ENCODE peak calls at places on chromosomes 16 and 17, in eight cellular contexts. I is HEK293T; M is stimulated activated CD4-positive, alpha-beta T cell treated with anti-CD3 and anti-CD28 coated beads, Interleukin-12 subunit alpha, Interleukin-12 subunit beta, amount 100 ng/mL, for 4 hours; G is epithelial cell of prostate; N is NCI-H2171; Q is dorsolateral prefrontal cortex; F is left colon; Z is fibroblast of the aortic adventitia. V is an unnamed sample.

GRCh38 chr16:73878616-73879015 is 418.0 kb upstream of the PSMD7 start:
- DNase-seq in I (peak), M (no peak), G (peak), N (peak), Q (no peak), F (no peak), Z (peak), V (peak)

GRCh38 chr17:61770752-61771533 is 92.4 kb downstream of the BRIP1 start:
- DNase-seq in I (no peak), M (no peak), G (no peak), N (no peak), Q (no peak), F (no peak), Z (peak), V (no peak)

GRCh38 chr16:83789642-83790401 is 18.0 kb upstream of the HSBP1 start:
- DNase-seq in I (no peak), M (no peak), G (no peak), N (no peak), Q (no peak), F (no peak), Z (no peak), V (no peak)

GRCh38 chr16:85389679-85390470 is 223.2 kb upstream of the GSE1 start:
- DNase-seq in I (no peak), M (no peak), G (no peak), N (no peak), Q (no peak), F (peak), Z (no peak), V (no peak)

GRCh38 chr16:57694556-57695377 is at the start of gene DRC7:
- DNase-seq in I (peak), M (no peak), G (no peak), N (peak), Q (peak), F (peak), Z (peak), V (peak)

GRCh38 chr16:28264656-28265055 is 27.7 kb upstream of the SBK1 start:
- DNase-seq in I (no peak), M (no peak), G (no peak), N (no peak), Q (peak), F (peak), Z (no peak), V (no peak)

GRCh38 chr17:74271902-74272563 is 2.0 kb upstream of the DNAI2 start:
- DNase-seq in I (no peak), M (no peak), G (no peak), N (no peak), Q (peak), F (no peak), Z (peak), V (no peak)

GRCh38 chr17:49369089-49369488 is 7.0 kb upstream of the ZNF652 start:
- DNase-seq in I (no peak), M (no peak), G (no peak), N (no peak), Q (no peak), F (no peak), Z (no peak), V (no peak)

GRCh38 chr17:66724581-66725341 is 110.2 kb upstream of the CACNG5 start:
- DNase-seq in I (no peak), M (no peak), G (no peak), N (no peak), Q (no peak), F (no peak), Z (peak), V (no peak)

GRCh38 chr17:80649672-80650338 is 105.2 kb downstream of the RPTOR start:
- DNase-seq in I (peak), M (peak), G (peak), N (no peak), Q (no peak), F (peak), Z (peak), V (peak)

GRCh38 chr17:28415886-28416285 is 9.9 kb upstream of the SLC46A1 start:
- DNase-seq in I (no peak), M (no peak), G (no peak), N (no peak), Q (no peak), F (no peak), Z (no peak), V (no peak)

GRCh38 chr16:27549607-27549856 is 181 bp downstream of the GTF3C1 start:
- DNase-seq in I (no peak), M (no peak), G (no peak), N (no peak), Q (no peak), F (no peak), Z (no peak), V (no peak)

GRCh38 chr17:42287305-42288077 is 807 bp upstream of the STAT5A start:
- DNase-seq in I (no peak), M (peak), G (no peak), N (no peak), Q (no peak), F (peak), Z (peak), V (no peak)

GRCh38 chr17:82014432-82014831 is 8.2 kb downstream of the CENPX start:
- DNase-seq in I (no peak), M (no peak), G (no peak), N (no peak), Q (no peak), F (no peak), Z (no peak), V (no peak)

GRCh38 chr16:54106078-54106477 is 180.5 kb downstream of the IRX3 start:
- DNase-seq in I (no peak), M (no peak), G (no peak), N (no peak), Q (no peak), F (no peak), Z (no peak), V (no peak)

GRCh38 chr17:61795546-61795945 is 67.8 kb downstream of the BRIP1 start:
- DNase-seq in I (no peak), M (no peak), G (no peak), N (no peak), Q (no peak), F (no peak), Z (no peak), V (no peak)

GRCh38 chr16:81586421-81586820 is 141.8 kb downstream of the CMIP start:
- DNase-seq in I (no peak), M (no peak), G (no peak), N (no peak), Q (no peak), F (no peak), Z (no peak), V (no peak)

GRCh38 chr17:19318611-19319010 is 43.9 kb downstream of the B9D1 start:
- DNase-seq in I (no peak), M (no peak), G (no peak), N (no peak), Q (no peak), F (no peak), Z (no peak), V (no peak)

GRCh38 chr17:10151667-10152496 is 46.5 kb downstream of the GAS7 start:
- DNase-seq in I (no peak), M (no peak), G (no peak), N (no peak), Q (no peak), F (no peak), Z (peak), V (no peak)

GRCh38 chr16:84312783-84313382 is 18.2 kb downstream of the WFDC1 start:
- DNase-seq in I (no peak), M (no peak), G (no peak), N (peak), Q (no peak), F (peak), Z (no peak), V (no peak)

GRCh38 chr17:76528156-76528527 is 9.4 kb downstream of the CYGB start:
- DNase-seq in I (no peak), M (no peak), G (no peak), N (no peak), Q (no peak), F (peak), Z (no peak), V (peak)

GRCh38 chr16:75929056-75929455 is 202.8 kb upstream of the CPHXL start:
- DNase-seq in I (no peak), M (no peak), G (no peak), N (no peak), Q (no peak), F (no peak), Z (no peak), V (no peak)